ENCODE peak calls at places on chromosomes 16 and 17, in nine cellular contexts. S is omental fat pad; Z is ureter; C is stimulated activated CD4-positive, alpha-beta T cell treated with anti-CD3 and anti-CD28 coated beads, Interleukin-1b, Interleukin-23, amount 100 ng/mL, for 1 hour; B is activated CD4-positive, CD25-positive, alpha-beta regulatory T cell; M is T-helper 2 cell; F is body of pancreas; Y is activated CD8-positive, alpha-beta T cell treated with anti-CD3 and anti-CD28 coated beads, Interleukin-2, amount 10 ng/mL, durations not matched to agents 7 days and 5 days; U is stimulated activated CD8-positive, alpha-beta memory T cell treated with anti-CD3 and anti-CD28 coated beads, Interleukin-7, amount 100 ng/mL, for 24 hours. L is an unnamed sample.

GRCh38 chr16:65176603-65177002 is 54.7 kb upstream of the CDH11 start:
- DNase-seq in S (no peak), Z (no peak), C (no peak), B (no peak), M (no peak), F (peak; percentile 25), Y (no peak), U (no peak), L (no peak)

GRCh38 chr17:5485270-5486205 is at the start of gene DERL2:
- DNase-seq in S (no peak), Z (no peak), C (no peak), B (no peak), M (no peak), F (no peak), Y (no peak), U (no peak), L (no peak)

GRCh38 chr16:56558024-56558747 is 6.7 kb upstream of the MT4 start:
- DNase-seq in S (no peak), Z (no peak), C (no peak), B (no peak), M (no peak), F (peak; percentile 16), Y (no peak), U (no peak), L (no peak)

GRCh38 chr16:84471966-84472365 is 32.5 kb downstream of the MEAK7 start:
- DNase-seq in S (no peak), Z (no peak), C (no peak), B (no peak), M (no peak), F (no peak), Y (peak; percentile 9), U (no peak), L (no peak)

GRCh38 chr16:89345663-89346150 is 128.2 kb downstream of the ZNF778 start:
- DNase-seq in S (no peak), Z (no peak), C (no peak), B (no peak), M (no peak), F (peak; percentile 75), Y (no peak), U (no peak), L (no peak)

GRCh38 chr17:1916339-1916738 is 86.5 kb downstream of the RPA1 start:
- DNase-seq in S (no peak), Z (no peak), C (no peak), B (no peak), M (no peak), F (no peak), Y (no peak), U (no peak), L (no peak)

GRCh38 chr17:50059759-50060273 is 3.9 kb downstream of the ITGA3 start:
- DNase-seq in S (no peak), Z (no peak), C (no peak), B (no peak), M (no peak), F (no peak), Y (no peak), U (no peak), L (no peak)

GRCh38 chr17:76384987-76385891 is 830 bp downstream of the SPHK1 start:
- DNase-seq in S (peak; percentile 68), Z (no peak), C (peak; percentile 20), B (no peak), M (no peak), F (peak; percentile 58), Y (peak; percentile 50), U (no peak), L (peak; percentile 85)

GRCh38 chr17:79829004-79829403 is 10.2 kb downstream of the CBX4 start:
- DNase-seq in S (no peak), Z (no peak), C (no peak), B (no peak), M (no peak), F (no peak), Y (peak; percentile 19), U (no peak), L (no peak)

GRCh38 chr16:48393843-48394703 is 8.9 kb upstream of the SIAH1 start:
- DNase-seq in S (no peak), Z (peak; percentile 51), C (no peak), B (no peak), M (no peak), F (peak; percentile 35), Y (no peak), U (no peak), L (peak; percentile 72)

GRCh38 chr16:84327926-84328505 is 33.3 kb downstream of the WFDC1 start:
- DNase-seq in S (no peak), Z (no peak), C (no peak), B (no peak), M (no peak), F (no peak), Y (no peak), U (no peak), L (no peak)

GRCh38 chr17:10268005-10268404 is 69.6 kb upstream of the GAS7 start:
- DNase-seq in S (no peak), Z (no peak), C (no peak), B (no peak), M (no peak), F (no peak), Y (no peak), U (no peak), L (no peak)

GRCh38 chr16:52498640-52499039 is 48.3 kb downstream of the TOX3 start:
- DNase-seq in S (no peak), Z (no peak), C (no peak), B (no peak), M (no peak), F (no peak), Y (no peak), U (no peak), L (no peak)

GRCh38 chr16:31113420-31114124 is 3.9 kb upstream of the KAT8 start:
- DNase-seq in S (no peak), Z (no peak), C (no peak), B (no peak), M (no peak), F (no peak), Y (no peak), U (no peak), L (no peak)

GRCh38 chr16:12398736-12399047 is 405.0 kb downstream of the CPPED1 start:
- DNase-seq in S (no peak), Z (no peak), C (no peak), B (no peak), M (no peak), F (no peak), Y (no peak), U (no peak), L (no peak)

GRCh38 chr16:79408355-79408754 is 192.2 kb downstream of the MAF start:
- DNase-seq in S (no peak), Z (no peak), C (no peak), B (no peak), M (no peak), F (no peak), Y (no peak), U (no peak), L (no peak)

GRCh38 chr16:17194190-17194780 is 276.5 kb downstream of the XYLT1 start:
- DNase-seq in S (peak; percentile 34), Z (no peak), C (peak; percentile 45), B (peak; percentile 17), M (peak; percentile 40), F (peak; percentile 69), Y (peak; percentile 62), U (peak; percentile 36), L (no peak)

GRCh38 chr17:3845361-3845753 is 689 bp downstream of the NCBP3 start:
- DNase-seq in S (no peak), Z (no peak), C (no peak), B (no peak), M (no peak), F (no peak), Y (peak; percentile 68), U (peak; percentile 14), L (no peak)

GRCh38 chr16:52581530-52581929 is 34.6 kb upstream of the TOX3 start:
- DNase-seq in S (no peak), Z (no peak), C (no peak), B (no peak), M (no peak), F (peak; percentile 25), Y (no peak), U (no peak), L (no peak)

GRCh38 chr17:6712058-6712853 is 913 bp downstream of the SLC13A5 start:
- DNase-seq in S (no peak), Z (peak; percentile 35), C (no peak), B (no peak), M (no peak), F (no peak), Y (no peak), U (no peak), L (no peak)

GRCh38 chr16:66049865-66050264 is 316.6 kb upstream of the CDH5 start:
- DNase-seq in S (no peak), Z (peak; percentile 9), C (no peak), B (no peak), M (no peak), F (no peak), Y (no peak), U (no peak), L (no peak)

GRCh38 chr17:29250666-29251065 is 4.0 kb downstream of the CRYBA1 start:
- DNase-seq in S (no peak), Z (no peak), C (no peak), B (no peak), M (no peak), F (no peak), Y (no peak), U (no peak), L (no peak)

GRCh38 chr16:83965444-83966152 is 2.4 kb upstream of the NECAB2 start:
- DNase-seq in S (no peak), Z (no peak), C (no peak), B (no peak), M (no peak), F (no peak), Y (no peak), U (no peak), L (no peak)